ENCODE peak calls at places on chromosomes 2 and 18, in four cellular contexts. M is CD8-positive, alpha-beta T cell; H is uterus; X is PC-9. C is an unnamed sample.

GRCh38 chr18:26574958-26575864 is 26.9 kb upstream of the KCTD1 start:
- DNase-seq in M (no peak), H (peak; percentile 20), X (peak; percentile 34), C (peak; percentile 32)

GRCh38 chr2:240319221-240319854 is 116.1 kb upstream of the GPC1 start:
- DNase-seq in M (no peak), H (no peak), X (no peak), C (no peak)

GRCh38 chr2:240126731-240127130 is 9.4 kb downstream of the COPS9 start:
- DNase-seq in M (no peak), H (no peak), X (no peak), C (no peak)

GRCh38 chr2:130870161-130870485 is 33.4 kb downstream of the ARHGEF4 start:
- DNase-seq in M (no peak), H (no peak), X (no peak), C (no peak)

GRCh38 chr2:111705711-111706323 is 178.2 kb downstream of the ANAPC1 start:
- DNase-seq in M (peak; percentile 35), H (no peak), X (peak; percentile 99), C (no peak)

GRCh38 chr2:207071820-207072219 is 93.9 kb downstream of the KLF7 start:
- DNase-seq in M (no peak), H (no peak), X (no peak), C (no peak)

GRCh38 chr2:189013677-189014380 is 39.7 kb downstream of the COL3A1 start:
- DNase-seq in M (no peak), H (no peak), X (no peak), C (no peak)

GRCh38 chr2:112938904-112939303 is 27.9 kb downstream of the IL37 start:
- DNase-seq in M (no peak), H (no peak), X (peak; percentile 83), C (no peak)

GRCh38 chr2:143968860-143969259 is 551.1 kb downstream of the ZEB2 start:
- DNase-seq in M (no peak), H (no peak), X (no peak), C (no peak)

GRCh38 chr2:127118038-127118437 is 11.1 kb upstream of the BIN1 start:
- DNase-seq in M (no peak), H (no peak), X (no peak), C (no peak)

GRCh38 chr18:58229162-58229561 is 185.1 kb downstream of the NEDD4L start:
- DNase-seq in M (no peak), H (no peak), X (no peak), C (no peak)

GRCh38 chr2:14417586-14417985 is 214.9 kb upstream of the LRATD1 start:
- DNase-seq in M (no peak), H (no peak), X (no peak), C (no peak)

GRCh38 chr2:43274721-43275120 is 48.3 kb upstream of the ZFP36L2 start:
- DNase-seq in M (no peak), H (no peak), X (no peak), C (no peak)

GRCh38 chr2:43276517-43276931 is 50.1 kb upstream of the ZFP36L2 start:
- DNase-seq in M (no peak), H (no peak), X (peak; percentile 67), C (no peak)

GRCh38 chr2:43279317-43279840 is 53.0 kb upstream of the ZFP36L2 start:
- DNase-seq in M (no peak), H (no peak), X (peak; percentile 61), C (no peak)

GRCh38 chr2:43278683-43279220 is 52.3 kb upstream of the ZFP36L2 start:
- DNase-seq in M (no peak), H (no peak), X (no peak), C (no peak)

GRCh38 chr2:43276962-43277383 is 50.6 kb upstream of the ZFP36L2 start:
- DNase-seq in M (no peak), H (peak; percentile 50), X (peak; percentile 62), C (no peak)
- H3K27ac ChIP-seq in M (no peak overlapping the region), H (peak overlapping the region; percentile 85), X (peak overlapping the region; percentile 42), C (peak overlapping the region; percentile 15)

GRCh38 chr18:40738321-40738880 is 1216.6 kb upstream of the PIK3C3 start:
- DNase-seq in M (no peak), H (no peak), X (no peak), C (no peak)
- H3K27ac ChIP-seq in M (no peak overlapping the region), H (no peak overlapping the region), X (no peak overlapping the region), C (no peak overlapping the region)

DNA sequence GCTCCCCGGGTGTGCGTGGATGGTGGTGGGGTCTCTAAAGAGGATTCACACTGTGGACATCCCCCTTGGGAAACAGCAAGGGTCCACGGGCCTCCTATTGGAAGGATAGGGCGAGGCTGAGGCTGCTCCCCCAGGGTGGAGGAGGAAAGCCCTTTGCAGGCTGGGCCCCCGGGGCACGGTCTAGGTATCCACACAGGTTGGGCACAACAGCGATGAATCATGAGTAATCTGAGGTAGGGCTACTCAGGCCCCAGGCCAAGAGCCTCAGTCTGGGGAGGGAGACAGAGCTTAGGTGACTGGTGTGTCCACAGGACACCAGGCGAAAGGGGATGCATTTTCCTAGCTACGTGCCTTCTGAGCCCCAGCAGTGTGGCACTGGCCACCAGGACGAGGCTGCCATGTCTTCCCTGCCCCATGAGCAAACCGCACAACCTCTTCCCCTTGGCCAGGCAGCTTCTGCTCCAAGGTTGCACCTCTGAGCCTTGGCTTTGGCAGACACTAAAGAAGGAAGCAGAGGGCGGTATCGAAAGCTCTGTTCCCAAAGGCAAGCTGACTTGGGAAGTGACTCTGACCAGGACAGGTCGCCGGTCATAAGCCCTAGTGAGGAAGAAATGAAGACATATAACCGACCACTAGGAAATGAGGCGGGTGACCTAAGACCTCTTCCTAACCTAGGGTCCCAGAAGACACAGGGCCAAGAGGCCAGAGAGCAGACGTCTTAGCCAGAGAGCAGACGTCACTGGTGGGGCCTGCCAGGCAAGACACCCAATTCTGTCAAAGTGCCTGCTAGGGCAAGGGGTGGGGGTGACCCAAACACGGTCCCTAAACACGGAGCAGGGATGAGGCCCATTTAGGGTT is 14.6 kb upstream of the SEMA4C start:
- DNase-seq in M (no peak), H (no peak), X (peak; percentile 96), C (no peak)
- H3K27ac ChIP-seq in M (no peak overlapping the region), H (no peak overlapping the region), X (peak overlapping the region; percentile 62), C (no peak overlapping the region)

GRCh38 chr2:196275646-196276352 is 104.4 kb upstream of the STK17B start:
- DNase-seq in M (no peak), H (no peak), X (peak; percentile 48), C (no peak)
- H3K27ac ChIP-seq in M (no peak overlapping the region), H (no peak overlapping the region), X (no peak overlapping the region), C (no peak overlapping the region)

DNA sequence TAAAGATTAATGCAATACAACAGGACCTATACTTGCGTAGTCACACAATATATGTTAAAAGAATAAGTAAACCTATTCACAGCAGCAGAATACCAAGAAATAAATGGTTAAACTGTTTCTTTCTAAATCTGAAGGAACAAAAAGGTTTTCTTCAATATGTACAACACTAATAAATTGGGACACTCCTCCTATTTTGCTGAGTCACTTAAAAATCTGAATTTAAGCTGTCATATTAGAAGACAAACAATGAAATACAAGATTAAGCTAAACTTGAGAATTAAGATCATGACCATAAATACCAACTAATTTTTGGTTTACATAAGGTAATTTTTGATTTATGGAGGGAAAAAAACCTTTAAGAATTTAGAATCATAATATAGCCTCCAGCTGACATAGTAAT is 92.8 kb downstream of the ARHGEF33 start:
- DNase-seq in M (no peak), H (no peak), X (no peak), C (no peak)
- H3K27ac ChIP-seq in M (no peak overlapping the region), H (no peak overlapping the region), X (no peak overlapping the region), C (no peak overlapping the region)

DNA sequence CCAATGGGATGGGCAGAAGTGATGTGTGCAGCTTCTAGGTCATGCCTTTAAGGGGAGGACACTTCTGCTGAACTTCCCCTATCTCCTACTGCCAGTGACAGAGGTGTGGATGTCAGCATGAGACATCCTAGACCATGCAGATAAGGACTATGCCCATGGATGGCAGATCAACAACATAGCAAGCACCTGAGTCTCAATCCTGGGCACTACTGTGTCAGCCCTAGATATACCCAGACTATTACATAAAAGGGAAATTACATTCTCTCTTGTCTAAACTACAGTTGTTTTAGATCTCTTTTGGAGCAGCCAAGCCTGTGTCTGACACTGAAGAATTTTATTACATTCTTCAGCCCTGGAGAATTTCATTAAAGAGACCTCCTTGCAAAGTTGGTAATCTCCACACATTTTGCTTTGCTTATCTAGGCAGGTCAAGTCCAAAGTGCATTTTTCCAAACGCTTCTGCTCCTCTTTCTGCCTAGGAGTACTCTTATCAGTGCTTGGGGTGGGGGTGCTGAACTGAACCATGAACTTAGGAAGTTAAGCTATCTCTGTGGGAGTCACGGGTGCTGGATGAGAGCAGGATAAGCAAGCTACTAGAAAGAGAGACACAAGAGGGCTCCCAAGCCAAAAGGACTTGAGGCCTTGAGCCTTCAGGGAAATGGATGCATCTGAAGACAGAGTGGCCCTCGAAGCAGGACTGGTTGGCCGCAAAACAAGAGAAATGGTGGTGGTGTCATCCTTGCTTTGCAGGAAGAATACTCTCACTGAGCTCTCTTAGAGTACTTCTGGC is 95.2 kb upstream of the SPRED2 start:
- DNase-seq in M (no peak), H (no peak), X (no peak), C (no peak)
- H3K27ac ChIP-seq in M (no peak overlapping the region), H (no peak overlapping the region), X (no peak overlapping the region), C (no peak overlapping the region)

GRCh38 chr18:48787523-48788151 is 163.1 kb downstream of the SMAD7 start:
- DNase-seq in M (no peak), H (no peak), X (no peak), C (no peak)

GRCh38 chr18:48788378-48788777 is 162.4 kb downstream of the SMAD7 start:
- DNase-seq in M (no peak), H (no peak), X (no peak), C (no peak)

GRCh38 chr18:48785091-48785614 is 165.6 kb downstream of the SMAD7 start:
- DNase-seq in M (no peak), H (no peak), X (no peak), C (no peak)

GRCh38 chr18:48785686-48786470 is 164.9 kb downstream of the SMAD7 start:
- DNase-seq in M (no peak), H (no peak), X (no peak), C (no peak)

GRCh38 chr18:48786621-48787522 is 163.9 kb downstream of the SMAD7 start:
- DNase-seq in M (no peak), H (no peak), X (no peak), C (no peak)
- H3K27ac ChIP-seq in M (no peak overlapping the region), H (no peak overlapping the region), X (no peak overlapping the region), C (no peak overlapping the region)

GRCh38 chr2:241636983-241637232 is at the start of gene THAP4:
- DNase-seq in M (no peak), H (peak; percentile 31), X (peak; percentile 37), C (peak; percentile 75)

GRCh38 chr2:241637233-241638062 is at the start of gene ATG4B:
- DNase-seq in M (peak; percentile 77), H (peak; percentile 73), X (peak; percentile 69), C (peak; percentile 88)

GRCh38 chr2:241633561-241633960 is 3.4 kb downstream of the THAP4 start:
- DNase-seq in M (no peak), H (no peak), X (no peak), C (no peak)

GRCh38 chr2:241636182-241636982 is 576 bp downstream of the THAP4 start:
- DNase-seq in M (peak; percentile 25), H (no peak), X (peak; percentile 44), C (peak; percentile 41)

GRCh38 chr2:241635756-241636155 is 1.2 kb downstream of the THAP4 start:
- DNase-seq in M (no peak), H (no peak), X (no peak), C (no peak)
- H3K27ac ChIP-seq in M (no peak overlapping the region), H (peak overlapping the region; percentile 21), X (peak overlapping the region; percentile 43), C (peak overlapping the region; percentile 99)

C was measured in heart right ventricle.